ENCODE peak calls at places on chromosomes 6 and 20, in five cellular contexts. Z is epithelial cell of proximal tubule, I is HTR-8/SVneo, N is nephron progenitor cell, H is heart right ventricle. K is an unnamed sample.
A peak's percentile ranks its signal among the peaks of the same experiment; 100 is the strongest.

GRCh38 chr20:26209171-26209941 is 512.7 kb upstream of the ZNF337 start:
- DNase-seq in Z (no peak), I (no peak), N (peak; percentile 52), H (no peak), K (no peak)

GRCh38 chr6:52877786-52878185 is 31.7 kb downstream of the GSTA3 start:
- DNase-seq in Z (no peak), I (no peak), N (no peak), H (no peak), K (no peak)

GRCh38 chr6:109799664-109800063 is 108.6 kb downstream of the FIG4 start:
- DNase-seq in Z (no peak), I (no peak), N (no peak), H (no peak), K (no peak)

GRCh38 chr6:112743343-112743742 is 396.2 kb downstream of the RFPL4B start:
- DNase-seq in Z (no peak), I (no peak), N (no peak), H (no peak), K (no peak)

GRCh38 chr20:59207742-59208357 is 44.2 kb downstream of the ZNF831 start:
- DNase-seq in Z (no peak), I (no peak), N (peak; percentile 46), H (peak; percentile 61), K (no peak)

GRCh38 chr6:109702797-109703196 is 11.7 kb downstream of the FIG4 start:
- DNase-seq in Z (no peak), I (no peak), N (no peak), H (no peak), K (no peak)

GRCh38 chr20:58587467-58587866 is 63.6 kb upstream of the STX16 start:
- DNase-seq in Z (no peak), I (no peak), N (no peak), H (no peak), K (no peak)

GRCh38 chr6:95917034-95917433 is 98.7 kb upstream of the FUT9 start:
- DNase-seq in Z (no peak), I (no peak), N (no peak), H (no peak), K (no peak)

GRCh38 chr6:4957521-4958231 is 46.2 kb downstream of the RPP40 start:
- DNase-seq in Z (no peak), I (no peak), N (no peak), H (no peak), K (no peak)

K was measured in GDM1.